ENCODE peak calls at places on chromosomes 1 and 21, in four cellular contexts. P is left kidney, W is fibroblast of the conjunctiva, J is NB4. K is an unnamed sample.

GRCh38 chr1:83996621-83997020 is 2.3 kb downstream of the TTLL7 start:
- DNase-seq in P (no peak), W (no peak), J (no peak), K (no peak)

GRCh38 chr1:235078927-235079381 is 49.7 kb downstream of the TOMM20 start:
- DNase-seq in P (peak; percentile 29), W (no peak), J (no peak), K (no peak)

GRCh38 chr21:25912402-25912746 is 177.6 kb downstream of the GABPA start:
- DNase-seq in P (no peak), W (no peak), J (no peak), K (no peak)

GRCh38 chr1:216887032-216887431 is 163.8 kb upstream of the ESRRG start:
- DNase-seq in P (no peak), W (no peak), J (no peak), K (no peak)

GRCh38 chr1:154546264-154547043 is 12.0 kb downstream of the UBE2Q1 start:
- DNase-seq in P (peak; percentile 69), W (peak; percentile 41), J (peak; percentile 66), K (peak; percentile 28)

GRCh38 chr1:43904660-43905551 is 28.7 kb upstream of the ARTN start:
- DNase-seq in P (peak; percentile 20), W (no peak), J (no peak), K (no peak)

GRCh38 chr1:163874070-163874469 is 552.3 kb downstream of the NUF2 start:
- DNase-seq in P (no peak), W (no peak), J (no peak), K (no peak)

GRCh38 chr1:183783896-183784637 is 20.9 kb upstream of the RGL1 start:
- DNase-seq in P (peak; percentile 41), W (peak; percentile 77), J (no peak), K (no peak)

GRCh38 chr1:58874757-58875755 is 91.2 kb upstream of the JUN start:
- DNase-seq in P (peak; percentile 85), W (peak; percentile 51), J (no peak), K (no peak)

GRCh38 chr1:94526152-94526551 is 15.4 kb downstream of the F3 start:
- DNase-seq in P (no peak), W (no peak), J (no peak), K (no peak)

GRCh38 chr1:238681021-238681420 is 705.3 kb upstream of the CHRM3 start:
- DNase-seq in P (no peak), W (peak; percentile 9), J (no peak), K (no peak)

K was measured in KG1.